ENCODE peak calls at places on chromosomes 12 and 14, in nine cellular contexts. L, N, V, F, R, E, T, P and G are unnamed samples.

GRCh38 chr14:69043007-69043444 is 63.9 kb upstream of the ACTN1 start:
- DNase-seq in L (no peak), N (no peak), V (no peak), F (no peak), R (no peak), E (no peak), T (no peak), P (peak; percentile 63), G (peak; percentile 32)

GRCh38 chr12:76158518-76159321 is 74.2 kb upstream of the NAP1L1 start:
- DNase-seq in L (peak; percentile 86), N (no peak), V (peak; percentile 15), F (peak; percentile 42), R (peak; percentile 39), E (peak; percentile 79), T (no peak), P (peak; percentile 78), G (no peak)

GRCh38 chr14:35631071-35631805 is 97.3 kb downstream of the INSM2 start:
- DNase-seq in L (no peak), N (no peak), V (no peak), F (no peak), R (no peak), E (no peak), T (no peak), P (no peak), G (no peak)

GRCh38 chr12:94760786-94761185 is 110.4 kb upstream of the TMCC3 start:
- DNase-seq in L (no peak), N (no peak), V (no peak), F (no peak), R (no peak), E (no peak), T (no peak), P (no peak), G (no peak)

GRCh38 chr14:69877492-69877891 is 1.7 kb upstream of the SMOC1 start:
- DNase-seq in L (peak; percentile 13), N (peak; percentile 32), V (no peak), F (no peak), R (no peak), E (peak; percentile 6), T (no peak), P (no peak), G (peak; percentile 35)

GRCh38 chr14:95760596-95760995 is 46.7 kb upstream of the TCL1A start:
- DNase-seq in L (no peak), N (no peak), V (no peak), F (no peak), R (no peak), E (no peak), T (no peak), P (no peak), G (no peak)

GRCh38 chr14:52844262-52845060 is 53.1 kb upstream of the GNPNAT1 start:
- DNase-seq in L (no peak), N (no peak), V (no peak), F (no peak), R (no peak), E (no peak), T (no peak), P (no peak), G (no peak)

GRCh38 chr12:45503887-45504286 is 225.6 kb upstream of the ARID2 start:
- DNase-seq in L (no peak), N (no peak), V (no peak), F (no peak), R (no peak), E (no peak), T (no peak), P (no peak), G (no peak)

GRCh38 chr12:168763-169525 is 45.0 kb downstream of the SLC6A12 start:
- DNase-seq in L (peak; percentile 46), N (no peak), V (no peak), F (no peak), R (no peak), E (no peak), T (no peak), P (no peak), G (no peak)

GRCh38 chr12:71799105-71799504 is 40.5 kb upstream of the TBC1D15 start:
- DNase-seq in L (no peak), N (no peak), V (no peak), F (no peak), R (no peak), E (no peak), T (no peak), P (no peak), G (no peak)

GRCh38 chr12:57069522-57069921 is 9.1 kb downstream of the NEMP1 start:
- DNase-seq in L (peak; percentile 72), N (peak; percentile 51), V (no peak), F (peak; percentile 75), R (peak; percentile 20), E (peak; percentile 54), T (peak; percentile 53), P (peak; percentile 91), G (peak; percentile 54)

GRCh38 chr12:15928345-15928744 is 17.2 kb downstream of the DERA start:
- DNase-seq in L (no peak), N (no peak), V (no peak), F (peak; percentile 16), R (no peak), E (no peak), T (no peak), P (no peak), G (no peak)

GRCh38 chr12:78760906-78761305 is 103.7 kb upstream of the SYT1 start:
- DNase-seq in L (no peak), N (no peak), V (no peak), F (no peak), R (no peak), E (no peak), T (no peak), P (no peak), G (no peak)

GRCh38 chr12:122729583-122730214 is 945 bp downstream of the HCAR1 start:
- DNase-seq in L (no peak), N (no peak), V (no peak), F (no peak), R (no peak), E (no peak), T (no peak), P (no peak), G (no peak)